ENCODE peak calls at places on chromosomes 13 and 19, in eight cellular contexts. Q is fibroblast of lung, H is colonic mucosa, G is left lung, L is epithelial cell of prostate, P is IMR-90, C is psoas muscle, W is SJSA1. A is an unnamed sample.

GRCh38 chr13:97386832-97387486 is 47.0 kb upstream of the RAP2A start:
- DNase-seq in C (no peak), H (no peak), P (no peak), G (no peak), Q (peak; percentile 5), L (no peak), W (peak; percentile 65), A (peak; percentile 10)

GRCh38 chr13:35994131-35994966 is 136.8 kb downstream of the DCLK1 start:
- DNase-seq in C (peak; percentile 56), H (no peak), G (no peak), P (peak; percentile 4), Q (peak; percentile 97), L (peak; percentile 86), W (no peak), A (no peak)

GRCh38 chr19:55677572-55678028 is 2.6 kb downstream of the EPN1 start:
- DNase-seq in C (no peak), Q (no peak), L (no peak), W (no peak), H (no peak), P (no peak), G (peak; percentile 20), A (no peak)

GRCh38 chr19:33878136-33878535 is 81.5 kb downstream of the KCTD15 start:
- DNase-seq in C (no peak), W (no peak), L (no peak), H (no peak), G (no peak), P (no peak), Q (no peak), A (no peak)

GRCh38 chr13:29508130-29508873 is 87.2 kb downstream of the SLC7A1 start:
- DNase-seq in P (peak; percentile 79), L (no peak), W (peak; percentile 46), H (peak; percentile 86), Q (peak; percentile 91), C (peak; percentile 83), G (peak; percentile 92), A (peak; percentile 62)

GRCh38 chr13:21465710-21466160 is 6.6 kb upstream of the ZDHHC20 start:
- DNase-seq in L (no peak), G (no peak), H (peak; percentile 25), P (no peak), Q (no peak), C (no peak), W (no peak), A (no peak)

GRCh38 chr13:87810391-87810801 is 139.2 kb downstream of the SLITRK5 start:
- DNase-seq in H (no peak), W (no peak), Q (no peak), C (no peak), G (no peak), L (no peak), P (no peak), A (no peak)

GRCh38 chr13:30065181-30065580 is 214.8 kb upstream of the UBL3 start:
- DNase-seq in C (no peak), Q (no peak), L (no peak), H (no peak), W (no peak), P (no peak), G (no peak), A (no peak)

GRCh38 chr13:35470671-35471465 is 5.6 kb downstream of the MAB21L1 start:
- DNase-seq in H (peak; percentile 30), L (no peak), W (peak; percentile 76), P (peak; percentile 2), C (peak; percentile 54), G (peak; percentile 79), Q (peak; percentile 39), A (no peak)

GRCh38 chr19:1132625-1133383 is 29.0 kb downstream of the GPX4 start:
- DNase-seq in H (no peak), C (no peak), Q (no peak), L (no peak), W (no peak), G (no peak), P (no peak), A (no peak)

GRCh38 chr19:16949496-16950023 is 60.8 kb downstream of the F2RL3 start:
- DNase-seq in Q (no peak), P (no peak), C (no peak), W (no peak), G (no peak), H (no peak), L (no peak), A (no peak)

GRCh38 chr13:24265453-24265852 is 43.9 kb upstream of the C1QTNF9 start:
- DNase-seq in Q (no peak), W (no peak), G (no peak), L (no peak), C (no peak), H (no peak), P (no peak), A (no peak)

GRCh38 chr13:56393549-56393948 is 747.2 kb upstream of the PRR20A start:
- DNase-seq in Q (no peak), G (no peak), C (no peak), L (no peak), P (no peak), W (no peak), H (no peak), A (no peak)

GRCh38 chr13:36795463-36795862 is 23.6 kb upstream of the RFXAP start:
- DNase-seq in Q (no peak), G (no peak), W (no peak), P (no peak), H (no peak), L (no peak), C (no peak), A (no peak)

GRCh38 chr13:44818428-44818827 is 170.8 kb downstream of the NUFIP1 start:
- DNase-seq in L (no peak), H (no peak), Q (no peak), W (no peak), P (peak; percentile 43), C (no peak), G (no peak), A (no peak)

DNA sequence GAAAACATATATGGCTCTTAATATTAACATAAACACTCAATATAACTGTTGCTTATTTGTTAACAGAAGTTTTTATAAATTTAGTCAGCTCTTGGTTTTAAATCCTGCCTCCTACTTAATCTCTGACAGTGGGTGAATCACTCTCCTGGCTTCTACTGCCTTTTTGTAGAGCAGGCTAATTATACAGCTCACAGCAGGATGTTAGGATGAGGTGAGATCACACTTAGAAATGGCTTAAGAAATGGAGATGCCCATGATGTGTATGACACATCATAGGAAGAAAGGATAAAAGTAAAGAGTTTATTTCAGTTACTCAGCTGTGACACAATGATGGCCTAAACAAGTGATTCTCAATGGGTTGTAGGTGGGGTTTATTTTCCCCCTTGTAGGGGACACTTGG is 345.6 kb downstream of the SPRY2 start:
- DNase-seq in L (peak; percentile 84), P (peak; percentile 85), G (no peak), H (no peak), C (no peak), W (peak; percentile 71), Q (peak; percentile 95), A (no peak)
- H3K27ac ChIP-seq in L (peak overlapping the region; percentile 51), P (no peak overlapping the region), G (no peak overlapping the region), H (no peak overlapping the region), C (no peak overlapping the region), W (peak overlapping the region; percentile 10), Q (no peak overlapping the region), A (no peak overlapping the region)

GRCh38 chr19:41700381-41701195 is 7.8 kb upstream of the CEACAM5 start:
- DNase-seq in H (peak; percentile 23), P (no peak), W (no peak), Q (no peak), L (no peak), C (no peak), G (no peak), A (no peak)
- H3K27ac ChIP-seq in H (no peak overlapping the region), P (no peak overlapping the region), W (no peak overlapping the region), Q (no peak overlapping the region), L (no peak overlapping the region), C (no peak overlapping the region), G (no peak overlapping the region), A (no peak overlapping the region)

GRCh38 chr19:3098515-3099346 is 4.6 kb downstream of the GNA11 start:
- DNase-seq in H (peak; percentile 61), G (peak; percentile 86), W (no peak), P (peak; percentile 23), L (no peak), C (peak; percentile 74), Q (no peak), A (peak; percentile 22)
- H3K27ac ChIP-seq in H (peak overlapping the region; percentile 74), G (peak overlapping the region; percentile 67), W (peak overlapping the region; percentile 27), P (peak overlapping the region; percentile 47), L (no peak overlapping the region), C (peak overlapping the region; percentile 86), Q (peak overlapping the region; percentile 82), A (no peak overlapping the region)

GRCh38 chr13:99282264-99283231 is 24.4 kb upstream of the GPR18 start:
- DNase-seq in H (no peak), G (no peak), Q (no peak), C (no peak), L (no peak), W (no peak), P (no peak), A (no peak)
- H3K27ac ChIP-seq in H (peak overlapping the region; percentile 64), G (peak overlapping the region; percentile 60), Q (no peak overlapping the region), C (peak overlapping the region; percentile 67), L (no peak overlapping the region), W (no peak overlapping the region), P (no peak overlapping the region), A (peak overlapping the region; percentile 70)

GRCh38 chr19:10362259-10362658 is 18.1 kb downstream of the TYK2 start:
- DNase-seq in Q (no peak), H (no peak), L (no peak), G (no peak), W (no peak), C (no peak), P (no peak), A (no peak)

GRCh38 chr19:10363789-10364281 is 16.5 kb downstream of the TYK2 start:
- DNase-seq in W (no peak), P (no peak), G (no peak), Q (peak; percentile 37), C (no peak), H (no peak), L (no peak), A (no peak)

GRCh38 chr19:10364644-10365043 is 15.7 kb downstream of the TYK2 start:
- DNase-seq in W (no peak), L (no peak), G (no peak), Q (no peak), P (no peak), H (no peak), C (no peak), A (no peak)

GRCh38 chr19:10368101-10368803 is 12.1 kb downstream of the TYK2 start:
- DNase-seq in C (no peak), P (no peak), Q (no peak), L (no peak), G (no peak), H (no peak), W (no peak), A (no peak)

DNA sequence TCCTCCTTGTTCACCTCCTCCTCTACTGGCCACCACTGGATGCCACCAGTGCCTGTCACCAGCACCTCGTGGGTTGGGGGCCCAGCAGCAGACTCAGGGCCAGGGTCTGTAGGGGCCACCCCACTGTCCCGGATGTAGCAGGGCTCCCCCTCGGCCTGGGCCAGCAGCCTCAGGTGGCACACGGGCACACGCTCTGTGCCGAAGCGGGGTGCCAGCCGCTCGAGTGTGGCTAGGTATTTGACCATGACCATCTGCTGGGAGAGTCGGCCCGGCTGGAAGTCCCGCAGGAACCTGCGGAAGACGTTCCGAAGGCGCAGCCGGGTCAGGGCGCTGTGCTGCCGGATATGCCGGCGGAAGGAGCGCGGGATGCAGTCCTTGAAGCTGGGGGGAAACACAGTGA is 14.9 kb downstream of the TYK2 start:
- DNase-seq in G (no peak), Q (no peak), H (no peak), L (no peak), C (no peak), P (no peak), W (no peak), A (no peak)
- H3K27ac ChIP-seq in G (no peak overlapping the region), Q (no peak overlapping the region), H (no peak overlapping the region), L (no peak overlapping the region), C (no peak overlapping the region), P (no peak overlapping the region), W (no peak overlapping the region), A (no peak overlapping the region)

GRCh38 chr13:77574076-77574475 is 38.6 kb downstream of the SCEL start:
- DNase-seq in Q (no peak), C (no peak), L (no peak), P (no peak), G (no peak), H (no peak), W (no peak), A (no peak)
- H3K27ac ChIP-seq in Q (no peak overlapping the region), C (no peak overlapping the region), L (no peak overlapping the region), P (no peak overlapping the region), G (no peak overlapping the region), H (no peak overlapping the region), W (no peak overlapping the region), A (no peak overlapping the region)

A was measured in CD8-positive, alpha-beta T cell.